ENCODE peak calls at places on chromosomes 16 and 17, in four cellular contexts. One of them, this sample, is unnamed. For H3K9me3, the result is how much of the 10 kb centered on the place peaks cover.

GRCh38 chr17:794876-795275 is 12.7 kb downstream of the MRM3 start:
- DNase-seq in stomach: peak
- DNase-seq in CD8-positive, alpha-beta memory T cell: peak
- DNase-seq in CD8-positive, alpha-beta T cell: peak
- DNase-seq in this sample: no peak

GRCh38 chr16:3145660-3146059 is 10.8 kb downstream of the ZNF213 start:
- DNase-seq in stomach: no peak
- DNase-seq in CD8-positive, alpha-beta T cell: no peak
- DNase-seq in CD8-positive, alpha-beta memory T cell: no peak
- DNase-seq in this sample: no peak

GRCh38 chr17:45961206-45961605 is 37.8 kb upstream of the STH start:
- DNase-seq in stomach: no peak
- DNase-seq in CD8-positive, alpha-beta T cell: no peak
- DNase-seq in CD8-positive, alpha-beta memory T cell: no peak
- DNase-seq in this sample: no peak

GRCh38 chr17:13599168-13599577 is 2.6 kb downstream of the HS3ST3A1 start:
- DNase-seq in CD8-positive, alpha-beta T cell: no peak
- DNase-seq in stomach: no peak
- DNase-seq in CD8-positive, alpha-beta memory T cell: no peak
- DNase-seq in this sample: no peak

GRCh38 chr16:27328937-27329336 is 15.2 kb downstream of the IL4R start:
- DNase-seq in stomach: no peak
- DNase-seq in CD8-positive, alpha-beta memory T cell: no peak
- DNase-seq in CD8-positive, alpha-beta T cell: no peak
- DNase-seq in this sample: no peak

GRCh38 chr16:12674096-12674495 is 129.6 kb downstream of the CPPED1 start:
- DNase-seq in CD8-positive, alpha-beta T cell: no peak
- DNase-seq in CD8-positive, alpha-beta memory T cell: no peak
- DNase-seq in stomach: no peak
- DNase-seq in this sample: no peak

GRCh38 chr17:7184091-7184488 is 4.9 kb upstream of the ASGR1 start:
- DNase-seq in CD8-positive, alpha-beta T cell: no peak
- DNase-seq in stomach: peak
- DNase-seq in CD8-positive, alpha-beta memory T cell: no peak
- DNase-seq in this sample: no peak

GRCh38 chr17:29115906-29116651 is 64.1 kb downstream of the MYO18A start:
- DNase-seq in CD8-positive, alpha-beta memory T cell: no peak
- DNase-seq in stomach: no peak
- DNase-seq in CD8-positive, alpha-beta T cell: peak
- DNase-seq in this sample: peak

GRCh38 chr17:29283496-29283895 is 10.5 kb downstream of the NUFIP2 start:
- DNase-seq in CD8-positive, alpha-beta memory T cell: no peak
- DNase-seq in CD8-positive, alpha-beta T cell: no peak
- DNase-seq in stomach: no peak
- DNase-seq in this sample: no peak

GRCh38 chr16:50497592-50497991 is 50.6 kb upstream of the NKD1 start:
- DNase-seq in CD8-positive, alpha-beta memory T cell: no peak
- DNase-seq in CD8-positive, alpha-beta T cell: no peak
- DNase-seq in stomach: no peak
- DNase-seq in this sample: no peak

GRCh38 chr16:50500171-50500874 is 47.9 kb upstream of the NKD1 start:
- DNase-seq in CD8-positive, alpha-beta T cell: no peak
- DNase-seq in CD8-positive, alpha-beta memory T cell: no peak
- DNase-seq in stomach: no peak
- DNase-seq in this sample: no peak

GRCh38 chr16:50501251-50501650 is 46.9 kb upstream of the NKD1 start:
- DNase-seq in CD8-positive, alpha-beta memory T cell: no peak
- DNase-seq in stomach: no peak
- DNase-seq in CD8-positive, alpha-beta T cell: no peak
- DNase-seq in this sample: no peak

GRCh38 chr16:50498756-50499155 is 49.4 kb upstream of the NKD1 start:
- DNase-seq in CD8-positive, alpha-beta memory T cell: no peak
- DNase-seq in CD8-positive, alpha-beta T cell: no peak
- DNase-seq in stomach: no peak
- DNase-seq in this sample: no peak

DNA sequence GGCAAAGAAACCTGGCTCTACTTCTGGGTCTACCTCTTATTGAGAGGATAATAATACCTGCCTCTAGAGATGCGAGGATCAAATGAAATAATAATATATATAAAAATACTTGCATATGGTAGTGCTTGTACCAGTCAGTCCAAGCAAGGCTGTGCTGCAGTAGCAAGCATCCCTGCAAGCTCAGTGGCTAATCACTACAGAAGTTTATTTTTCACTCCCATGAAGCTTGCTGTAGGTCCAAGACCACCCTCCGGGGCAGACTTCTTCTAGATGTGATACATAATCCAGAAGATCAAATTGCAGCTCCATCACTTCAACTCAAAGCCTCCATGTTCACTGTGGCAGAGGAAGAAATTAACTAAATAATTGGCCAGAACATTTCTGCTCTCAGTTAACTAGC is 48.9 kb upstream of the NKD1 start:
- DNase-seq in CD8-positive, alpha-beta memory T cell: no peak
- DNase-seq in CD8-positive, alpha-beta T cell: no peak
- DNase-seq in stomach: no peak
- DNase-seq in this sample: no peak
- H3K27ac ChIP-seq in CD8-positive, alpha-beta memory T cell: no peak
- H3K27ac ChIP-seq in CD8-positive, alpha-beta T cell: no peak
- H3K27ac ChIP-seq in stomach: no peak
- H3K27ac ChIP-seq in this sample: no peak

GRCh38 chr16:75179208-75179607 is 27.8 kb downstream of the CTRB2 start:
- DNase-seq in CD8-positive, alpha-beta memory T cell: no peak
- DNase-seq in stomach: no peak
- DNase-seq in CD8-positive, alpha-beta T cell: no peak
- DNase-seq in this sample: no peak

GRCh38 chr16:75176926-75177325 is 28.6 kb downstream of the ZFP1 start:
- DNase-seq in CD8-positive, alpha-beta T cell: no peak
- DNase-seq in stomach: no peak
- DNase-seq in CD8-positive, alpha-beta memory T cell: no peak
- DNase-seq in this sample: no peak

GRCh38 chr16:75172578-75172977 is 24.3 kb downstream of the ZFP1 start:
- DNase-seq in CD8-positive, alpha-beta memory T cell: no peak
- DNase-seq in CD8-positive, alpha-beta T cell: no peak
- DNase-seq in stomach: no peak
- DNase-seq in this sample: no peak

GRCh38 chr16:75169899-75170405 is 21.6 kb downstream of the ZFP1 start:
- DNase-seq in CD8-positive, alpha-beta memory T cell: no peak
- DNase-seq in CD8-positive, alpha-beta T cell: no peak
- DNase-seq in stomach: no peak
- DNase-seq in this sample: no peak

GRCh38 chr16:75175074-75175473 is 26.8 kb downstream of the ZFP1 start:
- DNase-seq in CD8-positive, alpha-beta memory T cell: no peak
- DNase-seq in CD8-positive, alpha-beta T cell: no peak
- DNase-seq in stomach: no peak
- DNase-seq in this sample: no peak
- H3K9me3 ChIP-seq in CD8-positive, alpha-beta memory T cell: under half
- H3K9me3 ChIP-seq in CD8-positive, alpha-beta T cell: under half
- H3K9me3 ChIP-seq in stomach: under half
- H3K9me3 ChIP-seq in this sample: under half

GRCh38 chr17:40076595-40076994 is 13.8 kb downstream of the THRA start:
- DNase-seq in stomach: no peak
- DNase-seq in CD8-positive, alpha-beta memory T cell: no peak
- DNase-seq in CD8-positive, alpha-beta T cell: no peak
- DNase-seq in this sample: no peak

GRCh38 chr17:40074175-40074512 is 11.4 kb downstream of the THRA start:
- DNase-seq in CD8-positive, alpha-beta memory T cell: no peak
- DNase-seq in CD8-positive, alpha-beta T cell: no peak
- DNase-seq in stomach: no peak
- DNase-seq in this sample: no peak

GRCh38 chr17:40074871-40075215 is 12.1 kb downstream of the THRA start:
- DNase-seq in CD8-positive, alpha-beta T cell: no peak
- DNase-seq in stomach: no peak
- DNase-seq in CD8-positive, alpha-beta memory T cell: no peak
- DNase-seq in this sample: no peak

GRCh38 chr17:40075216-40076100 is 12.7 kb downstream of the THRA start:
- DNase-seq in stomach: peak
- DNase-seq in CD8-positive, alpha-beta T cell: peak
- DNase-seq in CD8-positive, alpha-beta memory T cell: peak
- DNase-seq in this sample: peak

GRCh38 chr17:40076101-40076498 is 13.3 kb downstream of the THRA start:
- DNase-seq in CD8-positive, alpha-beta memory T cell: no peak
- DNase-seq in CD8-positive, alpha-beta T cell: no peak
- DNase-seq in stomach: no peak
- DNase-seq in this sample: no peak
- H3K27ac ChIP-seq in CD8-positive, alpha-beta memory T cell: peak
- H3K27ac ChIP-seq in CD8-positive, alpha-beta T cell: no peak
- H3K27ac ChIP-seq in stomach: peak
- H3K27ac ChIP-seq in this sample: no peak

DNA sequence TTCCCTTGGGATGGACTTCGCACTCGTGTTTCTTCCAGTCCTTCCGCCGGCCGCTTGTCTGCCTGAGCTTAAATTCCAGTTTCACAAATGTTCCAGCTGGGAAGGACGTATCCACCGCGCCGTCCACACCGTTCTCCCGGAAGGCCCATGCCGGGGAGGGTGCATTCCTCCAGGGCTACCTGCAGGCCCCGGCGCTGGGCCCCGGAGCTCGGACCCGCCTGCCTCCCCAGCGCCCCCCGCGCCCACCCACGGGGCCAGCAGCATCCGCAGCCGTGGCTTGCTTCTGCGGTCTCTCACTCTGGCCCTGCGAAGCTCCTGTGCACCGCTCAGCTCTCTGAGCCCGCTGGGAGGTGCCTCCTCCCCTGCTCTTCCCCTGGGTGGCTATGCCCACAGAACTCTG is 2084.1 kb downstream of the TP53TG3F start:
- DNase-seq in stomach: no peak
- DNase-seq in CD8-positive, alpha-beta memory T cell: no peak
- DNase-seq in CD8-positive, alpha-beta T cell: no peak
- DNase-seq in this sample: no peak
- H3K9me3 ChIP-seq in stomach: under half
- H3K9me3 ChIP-seq in CD8-positive, alpha-beta memory T cell: under half
- H3K9me3 ChIP-seq in CD8-positive, alpha-beta T cell: under half
- H3K9me3 ChIP-seq in this sample: under half

GRCh38 chr17:43444223-43445008 is 39.4 kb upstream of the DHX8 start:
- DNase-seq in CD8-positive, alpha-beta memory T cell: no peak
- DNase-seq in stomach: no peak
- DNase-seq in CD8-positive, alpha-beta T cell: no peak
- DNase-seq in this sample: no peak
- H3K27ac ChIP-seq in CD8-positive, alpha-beta memory T cell: no peak
- H3K27ac ChIP-seq in stomach: no peak
- H3K27ac ChIP-seq in CD8-positive, alpha-beta T cell: no peak
- H3K27ac ChIP-seq in this sample: no peak